ENCODE peak calls at places on chromosomes 7 and 10, in nine cellular contexts. K, S, H, O, E, I, J, M and Z are unnamed samples. For H3K4me1, the result is how much of the 10 kb centered on the place peaks cover.

GRCh38 chr10:114526112-114526496 is 121.8 kb upstream of the AFAP1L2 start:
- DNase-seq in K (no peak), S (no peak), H (no peak), O (no peak), E (peak), I (peak), J (no peak), M (no peak), Z (no peak)

GRCh38 chr10:47311193-47311899 is 10.9 kb upstream of the GDF2 start:
- DNase-seq in K (no peak), S (no peak), H (peak), O (peak), E (peak), I (no peak), J (no peak), M (no peak), Z (peak)

GRCh38 chr7:101146-101545 is 91.2 kb upstream of the FAM20C start:
- DNase-seq in K (no peak), S (no peak), H (no peak), O (no peak), E (no peak), I (no peak), J (no peak), M (no peak), Z (no peak)

GRCh38 chr7:21146642-21147423 is 281.1 kb upstream of the SP4 start:
- DNase-seq in K (no peak), S (no peak), H (no peak), O (no peak), E (no peak), I (no peak), J (no peak), M (no peak), Z (no peak)

GRCh38 chr7:156606618-156607331 is 33.8 kb upstream of the RNF32 start:
- DNase-seq in K (no peak), S (no peak), H (no peak), O (no peak), E (no peak), I (no peak), J (no peak), M (no peak), Z (no peak)

GRCh38 chr10:17175551-17175950 is 25.9 kb downstream of the TRDMT1 start:
- DNase-seq in K (no peak), S (no peak), H (no peak), O (no peak), E (no peak), I (peak), J (peak), M (no peak), Z (no peak)

GRCh38 chr7:148588891-148589215 is 1.7 kb upstream of the C7orf33 start:
- DNase-seq in K (no peak), S (no peak), H (no peak), O (no peak), E (no peak), I (no peak), J (no peak), M (no peak), Z (no peak)

GRCh38 chr7:10474048-10474447 is 499.6 kb upstream of the PHF14 start:
- DNase-seq in K (no peak), S (no peak), H (no peak), O (peak), E (no peak), I (no peak), J (no peak), M (no peak), Z (no peak)

GRCh38 chr10:132398566-132398991 is 1.6 kb downstream of the PWWP2B start:
- DNase-seq in K (peak), S (peak), H (no peak), O (no peak), E (no peak), I (no peak), J (no peak), M (no peak), Z (no peak)

GRCh38 chr7:105849122-105849855 is 27.1 kb downstream of the ATXN7L1 start:
- DNase-seq in K (no peak), S (no peak), H (no peak), O (peak), E (peak), I (no peak), J (peak), M (no peak), Z (no peak)

GRCh38 chr7:142927085-142927745 is 6.3 kb downstream of the TRPV5 start:
- DNase-seq in K (no peak), S (no peak), H (no peak), O (no peak), E (no peak), I (no peak), J (no peak), M (no peak), Z (no peak)

GRCh38 chr7:74235525-74236269 is 18.5 kb downstream of the RFC2 start:
- DNase-seq in K (no peak), S (no peak), H (no peak), O (no peak), E (no peak), I (no peak), J (no peak), M (no peak), Z (no peak)

GRCh38 chr10:117240105-117240729 is 697 bp upstream of the SLC18A2 start:
- DNase-seq in K (no peak), S (no peak), H (no peak), O (no peak), E (no peak), I (no peak), J (no peak), M (no peak), Z (no peak)

GRCh38 chr7:1054438-1055083 is 10.2 kb downstream of the GPR146 start:
- DNase-seq in K (peak), S (peak), H (no peak), O (no peak), E (no peak), I (no peak), J (peak), M (no peak), Z (peak)

GRCh38 chr10:112963835-112964234 is 13.8 kb downstream of the TCF7L2 start:
- DNase-seq in K (peak), S (no peak), H (no peak), O (peak), E (no peak), I (peak), J (no peak), M (no peak), Z (no peak)

GRCh38 chr10:32953277-32953927 is 4.6 kb downstream of the ITGB1 start:
- DNase-seq in K (no peak), S (no peak), H (no peak), O (peak), E (no peak), I (no peak), J (no peak), M (no peak), Z (no peak)

GRCh38 chr7:120949393-120949799 is 1.2 kb upstream of the ING3 start:
- DNase-seq in K (no peak), S (no peak), H (no peak), O (no peak), E (no peak), I (no peak), J (peak), M (no peak), Z (no peak)

GRCh38 chr7:120950026-120950538 is 495 bp upstream of the ING3 start:
- DNase-seq in K (no peak), S (no peak), H (no peak), O (no peak), E (no peak), I (no peak), J (no peak), M (no peak), Z (no peak)

GRCh38 chr7:120951826-120952225 is 1.2 kb downstream of the ING3 start:
- DNase-seq in K (no peak), S (no peak), H (no peak), O (no peak), E (no peak), I (no peak), J (no peak), M (no peak), Z (no peak)

GRCh38 chr7:120951309-120951706 is 731 bp downstream of the ING3 start:
- DNase-seq in K (no peak), S (no peak), H (no peak), O (no peak), E (no peak), I (no peak), J (no peak), M (no peak), Z (no peak)

GRCh38 chr7:120950539-120951308 is at the start of gene ING3:
- DNase-seq in K (peak), S (peak), H (peak), O (peak), E (peak), I (peak), J (peak), M (peak), Z (peak)
- TF ChIP-seq POLR2A in K (no peak), S (peak), H (peak), O (peak), E (peak), I (peak), J (peak), M (peak), Z (peak)

GRCh38 chr10:69346776-69347175 is 68.5 kb downstream of the HK1 start:
- DNase-seq in K (no peak), S (no peak), H (no peak), O (no peak), E (no peak), I (no peak), J (no peak), M (no peak), Z (no peak)
- H3K4me1 ChIP-seq in K (under half), S (under half), H (under half), O (under half), E (under half), I (under half), J (under half), M (half or more), Z (half or more)

DNA sequence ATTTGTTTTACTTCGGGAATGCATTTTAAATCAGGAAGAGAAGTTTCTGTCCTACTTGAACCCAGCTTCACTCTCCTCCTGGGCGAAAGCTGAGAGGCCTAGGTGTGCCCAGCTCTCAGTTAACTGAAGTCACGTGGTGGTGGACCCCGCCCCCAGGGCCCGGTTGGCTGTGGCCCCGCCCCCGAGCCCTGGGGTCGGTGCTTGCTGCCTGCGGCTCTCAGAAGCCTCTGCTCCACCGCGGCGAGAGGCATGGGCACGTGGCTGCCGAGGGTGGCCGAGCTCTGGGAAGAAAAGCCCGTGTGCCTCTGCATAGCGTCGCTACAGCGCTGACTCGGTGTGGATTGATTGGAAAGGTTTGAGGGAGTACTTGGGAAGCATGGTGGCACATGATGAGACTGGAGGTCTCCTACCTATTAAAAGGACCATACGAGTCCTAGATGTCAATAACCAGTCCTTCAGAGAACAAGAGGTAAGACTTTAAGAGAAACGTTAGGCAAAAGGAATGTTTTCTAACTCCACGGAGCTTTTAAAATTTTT is 34.1 kb downstream of the NET1 start:
- DNase-seq in K (peak), S (peak), H (peak), O (peak), E (peak), I (peak), J (peak), M (peak), Z (peak)
- TF ChIP-seq POLR2A in K (peak), S (peak), H (peak), O (peak), E (peak), I (peak), J (peak), M (peak), Z (peak)

GRCh38 chr7:12722720-12723241 is 35.3 kb downstream of the ARL4A start:
- DNase-seq in K (no peak), S (no peak), H (no peak), O (no peak), E (no peak), I (peak), J (no peak), M (no peak), Z (no peak)
- H3K4me1 ChIP-seq in K (under half), S (under half), H (under half), O (under half), E (under half), I (under half), J (under half), M (half or more), Z (under half)

DNA sequence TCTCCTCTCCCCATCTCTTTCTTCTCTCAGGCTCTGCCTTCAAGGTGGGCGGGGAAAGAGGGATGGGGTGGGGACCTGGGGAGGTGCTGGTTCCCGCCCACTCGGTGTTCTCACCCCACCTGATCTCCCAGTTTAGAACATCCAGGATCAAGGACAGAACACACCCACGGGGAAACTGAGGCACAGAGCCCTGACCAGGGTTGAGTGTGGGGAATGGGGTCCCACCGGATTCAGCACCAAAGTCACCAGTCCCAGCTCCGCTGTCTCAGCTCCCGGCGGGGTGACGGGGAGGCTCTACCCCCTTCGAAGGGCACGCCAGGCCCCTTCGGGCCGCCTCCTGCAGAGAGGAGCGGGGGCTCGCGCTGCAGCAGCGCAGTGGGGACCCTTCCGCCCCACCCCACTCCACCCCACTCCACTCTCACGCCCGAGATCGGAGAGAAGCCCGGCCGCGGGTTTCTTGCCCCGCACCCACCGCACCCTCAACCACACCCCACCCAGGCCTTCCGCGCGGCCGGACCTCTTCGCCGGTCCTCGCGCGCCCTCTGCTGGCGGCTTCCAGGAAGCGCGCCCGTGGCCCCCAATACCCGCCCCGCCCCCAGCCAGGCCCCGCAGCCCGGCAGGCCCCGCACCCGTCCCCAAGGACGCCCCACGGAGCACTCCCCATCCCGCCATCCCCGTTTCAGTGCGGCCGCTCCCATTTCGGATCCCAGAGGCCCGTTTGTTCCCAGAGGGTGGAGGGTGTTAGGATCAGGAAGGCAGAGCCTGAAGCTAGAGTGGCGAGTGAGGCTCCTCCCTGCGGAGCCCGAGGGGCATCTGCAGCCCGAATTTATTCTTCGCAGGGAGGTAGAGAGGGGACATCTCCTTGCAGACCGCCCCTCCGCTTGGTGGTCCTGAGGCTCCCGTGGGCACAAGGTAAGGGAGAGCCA is 18.0 kb downstream of the POLL start:
- DNase-seq in K (peak), S (peak), H (peak), O (peak), E (peak), I (peak), J (peak), M (peak), Z (peak)
- TF ChIP-seq POLR2A in K (no peak), S (no peak), H (no peak), O (peak), E (no peak), I (peak), J (no peak), M (no peak), Z (no peak)